ENCODE peak calls at places on chromosomes 12 and 14, in nine cellular contexts. V, M, X, A, F, I, N, O and S are unnamed samples.

GRCh38 chr12:33156042-33156441 is 259.5 kb upstream of the PKP2 start:
- DNase-seq in O (no peak), A (no peak), F (no peak), N (no peak), V (no peak), I (no peak), M (no peak), X (no peak), S (no peak)

GRCh38 chr14:81506512-81506911 is 27.1 kb downstream of the SEL1L start:
- DNase-seq in A (no peak), M (no peak), F (no peak), I (no peak), N (no peak), O (no peak), X (no peak), V (no peak), S (no peak)

GRCh38 chr14:91315844-91316267 is 71.4 kb upstream of the GPR68 start:
- DNase-seq in I (no peak), A (no peak), O (no peak), X (no peak), F (no peak), N (peak; percentile 7), M (no peak), V (no peak), S (peak; percentile 84)

GRCh38 chr14:90644882-90645281 is 171.3 kb downstream of the TTC7B start:
- DNase-seq in M (no peak), V (peak; percentile 68), X (no peak), F (peak; percentile 61), O (no peak), A (no peak), I (no peak), N (no peak), S (no peak)

GRCh38 chr12:31645944-31646343 is 13.5 kb upstream of the ETFBKMT start:
- DNase-seq in A (no peak), I (no peak), N (no peak), V (no peak), O (no peak), X (no peak), F (no peak), M (no peak), S (no peak)

GRCh38 chr12:103712191-103712590 is 125.1 kb downstream of the STAB2 start:
- DNase-seq in V (no peak), X (no peak), F (no peak), A (no peak), I (no peak), M (no peak), O (no peak), N (no peak), S (no peak)

GRCh38 chr12:95473440-95473946 is 459 bp upstream of the METAP2 start:
- DNase-seq in I (peak; percentile 60), V (no peak), M (peak; percentile 25), X (no peak), N (no peak), F (peak; percentile 14), A (peak; percentile 36), O (peak; percentile 71), S (peak; percentile 7)

GRCh38 chr14:36659010-36659821 is 2.4 kb upstream of the PAX9 start:
- DNase-seq in X (peak; percentile 66), N (no peak), V (no peak), O (no peak), I (no peak), F (no peak), M (no peak), A (no peak), S (no peak)

GRCh38 chr12:131088701-131089525 is 135.2 kb downstream of the ADGRD1 start:
- DNase-seq in M (peak; percentile 6), V (peak; percentile 54), F (peak; percentile 9), O (peak; percentile 12), I (peak; percentile 28), A (peak; percentile 11), X (peak; percentile 43), N (no peak), S (no peak)

GRCh38 chr12:19462441-19462840 is 23.1 kb downstream of the AEBP2 start:
- DNase-seq in A (no peak), X (no peak), F (no peak), I (no peak), N (no peak), V (no peak), M (peak; percentile 61), O (no peak), S (no peak)

GRCh38 chr12:30753233-30753632 is 1.5 kb downstream of the CAPRIN2 start:
- DNase-seq in V (no peak), I (no peak), X (peak; percentile 57), N (peak; percentile 83), F (no peak), M (peak; percentile 53), A (no peak), O (no peak), S (no peak)

DNA sequence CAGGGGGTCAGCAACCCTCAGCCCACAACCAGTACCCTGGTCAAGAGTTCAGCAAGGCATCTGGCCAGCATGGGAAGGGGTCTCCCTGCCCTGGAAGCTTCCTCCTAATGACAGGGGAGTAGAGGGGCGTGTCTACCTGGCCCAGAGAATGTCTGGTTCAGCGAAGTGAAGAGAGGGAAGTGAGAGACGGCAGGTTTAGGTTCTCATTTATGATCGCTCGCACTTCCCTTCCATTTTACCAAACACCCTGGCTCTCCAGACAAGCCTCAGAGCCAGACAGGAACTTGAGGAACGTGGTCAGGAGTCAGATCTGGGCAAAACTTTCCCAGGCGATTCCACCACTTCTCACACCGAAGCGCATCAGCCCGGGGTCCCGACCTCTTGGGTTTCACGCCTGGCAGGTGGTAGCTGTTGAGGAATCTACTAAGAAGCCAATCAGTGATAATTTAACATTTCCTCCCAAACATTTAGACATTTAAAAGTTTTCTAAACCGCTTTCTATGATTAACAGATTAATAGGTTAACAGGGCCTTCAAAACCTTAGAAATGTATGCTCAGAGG is 21.3 kb downstream of the ACTN1 start:
- DNase-seq in N (no peak), I (no peak), M (no peak), X (no peak), F (no peak), O (no peak), V (no peak), A (no peak), S (no peak)
- H3K4me1 ChIP-seq in N (peaks cover 7% of the 10 kb centered on the region), I (peaks cover 59% of the 10 kb centered on the region), M (peaks cover 19% of the 10 kb centered on the region), X (peaks cover 87% of the 10 kb centered on the region), F (peaks cover 25% of the 10 kb centered on the region), O (peaks cover 32% of the 10 kb centered on the region), V (no peaks in the 10 kb centered on the region), A (peaks cover 34% of the 10 kb centered on the region), S (peaks cover 2% of the 10 kb centered on the region)

DNA sequence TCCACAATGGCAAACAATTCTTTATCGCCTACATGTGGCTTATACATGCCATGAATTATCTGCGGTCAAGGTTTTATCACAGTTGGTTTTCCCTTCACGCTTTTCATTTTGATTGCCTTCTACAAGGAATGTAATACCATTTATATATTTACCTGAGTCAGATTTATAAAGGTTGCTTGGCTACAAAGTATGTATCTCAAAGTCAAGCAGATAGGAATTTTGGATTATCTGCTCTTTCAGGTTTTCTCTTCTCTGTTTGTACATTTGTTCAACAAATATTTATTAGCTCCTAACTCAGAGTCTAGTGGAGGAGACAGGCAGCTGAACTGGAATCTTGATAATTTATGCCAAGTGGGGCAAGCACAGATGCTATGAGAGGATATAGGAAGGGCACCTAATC is 28.5 kb upstream of the CISTR start:
- DNase-seq in M (no peak), O (no peak), F (no peak), A (no peak), V (no peak), I (no peak), X (no peak), N (no peak), S (no peak)
- H3K27me3 ChIP-seq in M (peaks cover 77% of the 10 kb centered on the region), O (no peaks in the 10 kb centered on the region), F (no peaks in the 10 kb centered on the region), A (no peaks in the 10 kb centered on the region), V (no peaks in the 10 kb centered on the region), I (peaks cover 21% of the 10 kb centered on the region), X (peaks cover 43% of the 10 kb centered on the region), N (no peaks in the 10 kb centered on the region), S (no peaks in the 10 kb centered on the region)

GRCh38 chr12:132761032-132761910 is at the start of gene ANKLE2:
- DNase-seq in O (peak; percentile 56), A (peak; percentile 34), V (no peak), M (peak; percentile 62), I (peak; percentile 79), F (peak; percentile 55), X (peak; percentile 97), N (peak; percentile 58), S (peak; percentile 44)

GRCh38 chr12:132761911-132762583 is 415 bp upstream of the ANKLE2 start:
- DNase-seq in V (no peak), A (peak; percentile 83), F (peak; percentile 88), X (peak; percentile 99), I (peak; percentile 84), O (peak; percentile 83), M (peak; percentile 92), N (peak; percentile 87), S (peak; percentile 76)

GRCh38 chr12:132764231-132764630 is 2.6 kb upstream of the ANKLE2 start:
- DNase-seq in X (peak; percentile 62), V (no peak), N (no peak), M (no peak), A (no peak), O (no peak), I (no peak), F (no peak), S (no peak)

GRCh38 chr12:132766380-132767085 is 4.9 kb upstream of the ANKLE2 start:
- DNase-seq in O (peak; percentile 87), F (peak; percentile 67), A (no peak), V (peak; percentile 86), N (no peak), I (peak; percentile 71), X (peak; percentile 68), M (peak; percentile 63), S (no peak)

DNA sequence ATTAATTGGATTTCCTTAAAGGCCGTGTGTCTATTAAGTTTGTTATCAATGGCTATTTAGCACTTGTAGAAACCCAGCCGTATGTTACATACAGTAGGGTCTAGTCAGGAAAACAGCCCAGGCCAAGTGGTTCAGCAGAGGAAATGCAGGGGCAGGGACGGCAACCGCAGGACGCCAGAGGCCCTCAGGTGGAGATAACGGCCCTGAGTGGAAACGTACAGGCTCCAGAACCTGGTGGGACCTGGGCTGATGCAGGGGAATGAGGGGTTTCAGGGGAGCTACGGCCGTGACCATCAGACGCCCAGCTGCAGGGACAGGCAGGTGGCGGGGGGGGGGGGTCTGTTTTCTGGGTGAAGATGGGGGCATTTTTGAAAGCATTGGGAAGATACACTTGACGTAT is 3.7 kb upstream of the ANKLE2 start:
- DNase-seq in A (no peak), N (peak; percentile 16), I (no peak), X (peak; percentile 13), O (no peak), M (no peak), V (no peak), F (no peak), S (no peak)
- H3K4me3 ChIP-seq in A (no peak overlapping the region), N (no peak overlapping the region), I (no peak overlapping the region), X (no peak overlapping the region), O (no peak overlapping the region), M (no peak overlapping the region), V (no peak overlapping the region), F (no peak overlapping the region), S (no peak overlapping the region)

DNA sequence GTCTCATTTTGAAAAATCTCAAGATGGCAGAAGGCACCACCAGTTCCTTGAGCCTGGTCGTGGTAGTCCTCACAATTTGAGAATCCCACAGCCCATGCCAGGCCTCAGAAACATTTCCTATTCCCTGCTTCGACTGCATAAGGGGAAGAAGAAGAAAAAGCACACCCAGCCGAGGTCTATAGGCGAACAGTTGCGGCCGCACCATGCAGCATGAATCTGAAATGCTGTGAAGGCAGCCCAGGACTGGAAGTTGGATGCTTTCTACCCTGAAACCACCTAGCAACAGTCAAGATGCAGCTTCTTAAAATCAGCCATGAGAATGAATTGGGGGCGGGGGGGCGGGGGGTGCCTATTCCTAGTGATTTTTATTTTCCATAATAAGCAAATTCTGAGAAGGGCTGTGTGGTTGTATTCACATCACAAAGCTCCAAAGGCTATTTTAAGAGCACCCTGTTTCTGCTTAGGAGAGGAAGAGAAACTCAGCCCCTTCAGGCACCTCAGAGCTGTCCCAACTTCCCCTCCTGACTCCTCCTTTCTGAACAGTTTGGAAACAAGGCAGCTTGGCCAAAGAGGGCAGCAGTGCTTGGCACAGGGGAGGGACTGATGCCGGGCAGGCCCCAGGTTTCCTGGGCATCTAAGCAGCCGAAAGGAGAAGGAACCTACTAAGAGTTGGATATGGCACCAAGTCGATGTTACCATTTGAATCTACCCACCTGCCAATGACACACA is 172.5 kb upstream of the FOXN3 start:
- DNase-seq in V (no peak), F (no peak), M (no peak), I (no peak), O (no peak), A (no peak), X (no peak), N (no peak), S (no peak)
- H3K4me1 ChIP-seq in V (no peaks in the 10 kb centered on the region), F (peaks cover 5% of the 10 kb centered on the region), M (no peaks in the 10 kb centered on the region), I (no peaks in the 10 kb centered on the region), O (no peaks in the 10 kb centered on the region), A (peaks cover 4% of the 10 kb centered on the region), X (no peaks in the 10 kb centered on the region), N (no peaks in the 10 kb centered on the region), S (no peaks in the 10 kb centered on the region)